ENCODE peak calls at places on chromosomes 16 and 17, in five cellular contexts. One of them, this sample, is unnamed. For H3K4me1, the result is how much of the 10 kb centered on the place peaks cover.

GRCh38 chr16:75252946-75253911 is 1.8 kb upstream of the BCAR1 start:
- DNase-seq in IMR-90: peak
- DNase-seq in fibroblast of lung: peak
- DNase-seq in stomach: no peak
- DNase-seq in Peyer's patch: no peak
- DNase-seq in this sample: no peak

GRCh38 chr17:39702901-39703893 is 3.3 kb downstream of the ERBB2 start:
- DNase-seq in IMR-90: peak
- DNase-seq in fibroblast of lung: no peak
- DNase-seq in stomach: no peak
- DNase-seq in Peyer's patch: no peak
- DNase-seq in this sample: no peak

GRCh38 chr17:69235338-69236058 is 6.9 kb upstream of the ABCA10 start:
- DNase-seq in IMR-90: peak
- DNase-seq in fibroblast of lung: peak
- DNase-seq in stomach: peak
- DNase-seq in Peyer's patch: peak
- DNase-seq in this sample: peak

GRCh38 chr17:80152057-80152831 is 5.3 kb upstream of the EIF4A3 start:
- DNase-seq in IMR-90: peak
- DNase-seq in fibroblast of lung: peak
- DNase-seq in stomach: no peak
- DNase-seq in Peyer's patch: no peak
- DNase-seq in this sample: no peak

GRCh38 chr16:26809461-26809860 is 257.3 kb upstream of the C16orf82 start:
- DNase-seq in IMR-90: no peak
- DNase-seq in fibroblast of lung: no peak
- DNase-seq in stomach: no peak
- DNase-seq in Peyer's patch: no peak
- DNase-seq in this sample: no peak

GRCh38 chr17:69639096-69639495 is 224.6 kb downstream of the MAP2K6 start:
- DNase-seq in IMR-90: no peak
- DNase-seq in fibroblast of lung: no peak
- DNase-seq in stomach: no peak
- DNase-seq in Peyer's patch: no peak
- DNase-seq in this sample: no peak

GRCh38 chr17:17081304-17081940 is 39.2 kb downstream of the MPRIP start:
- DNase-seq in IMR-90: no peak
- DNase-seq in fibroblast of lung: no peak
- DNase-seq in stomach: no peak
- DNase-seq in Peyer's patch: no peak
- DNase-seq in this sample: no peak

GRCh38 chr17:50719924-50720805 is 762 bp downstream of the LUC7L3 start:
- DNase-seq in IMR-90: no peak
- DNase-seq in fibroblast of lung: no peak
- DNase-seq in stomach: no peak
- DNase-seq in Peyer's patch: no peak
- DNase-seq in this sample: no peak

GRCh38 chr16:57618306-57619132 is 9.9 kb upstream of the ADGRG1 start:
- DNase-seq in IMR-90: peak
- DNase-seq in fibroblast of lung: no peak
- DNase-seq in stomach: peak
- DNase-seq in Peyer's patch: no peak
- DNase-seq in this sample: no peak

GRCh38 chr17:72004476-72005331 is 116.1 kb upstream of the SOX9 start:
- DNase-seq in IMR-90: no peak
- DNase-seq in fibroblast of lung: no peak
- DNase-seq in stomach: no peak
- DNase-seq in Peyer's patch: no peak
- DNase-seq in this sample: no peak

GRCh38 chr17:32953062-32953461 is 25.1 kb downstream of the TMEM98 start:
- DNase-seq in IMR-90: no peak
- DNase-seq in fibroblast of lung: no peak
- DNase-seq in stomach: no peak
- DNase-seq in Peyer's patch: no peak
- DNase-seq in this sample: no peak

GRCh38 chr17:83089322-83090156 is 10.1 kb downstream of the METRNL start:
- DNase-seq in IMR-90: no peak
- DNase-seq in fibroblast of lung: no peak
- DNase-seq in stomach: peak
- DNase-seq in Peyer's patch: no peak
- DNase-seq in this sample: no peak

GRCh38 chr17:80246726-80247125 is 13.9 kb upstream of the RNF213 start:
- DNase-seq in IMR-90: no peak
- DNase-seq in fibroblast of lung: no peak
- DNase-seq in stomach: no peak
- DNase-seq in Peyer's patch: no peak
- DNase-seq in this sample: no peak

GRCh38 chr17:37239690-37240344 is 136.0 kb upstream of the C17orf78 start:
- DNase-seq in IMR-90: peak
- DNase-seq in fibroblast of lung: peak
- DNase-seq in stomach: no peak
- DNase-seq in Peyer's patch: no peak
- DNase-seq in this sample: peak

GRCh38 chr16:11331967-11332366 is 13.3 kb upstream of the RMI2 start:
- DNase-seq in IMR-90: no peak
- DNase-seq in fibroblast of lung: no peak
- DNase-seq in stomach: no peak
- DNase-seq in Peyer's patch: no peak
- DNase-seq in this sample: no peak

GRCh38 chr17:40550608-40551007 is 14.7 kb downstream of the CCR7 start:
- DNase-seq in IMR-90: peak
- DNase-seq in fibroblast of lung: peak
- DNase-seq in stomach: peak
- DNase-seq in Peyer's patch: no peak
- DNase-seq in this sample: no peak

GRCh38 chr17:38751144-38751802 is 1.3 kb upstream of the PSMB3 start:
- DNase-seq in IMR-90: peak
- DNase-seq in fibroblast of lung: no peak
- DNase-seq in stomach: no peak
- DNase-seq in Peyer's patch: no peak
- DNase-seq in this sample: no peak

GRCh38 chr17:49987681-49988441 is 7.2 kb downstream of the DLX3 start:
- DNase-seq in IMR-90: no peak
- DNase-seq in fibroblast of lung: no peak
- DNase-seq in stomach: no peak
- DNase-seq in Peyer's patch: no peak
- DNase-seq in this sample: no peak

GRCh38 chr16:86060381-86061317 is 161.7 kb downstream of the IRF8 start:
- DNase-seq in IMR-90: no peak
- DNase-seq in fibroblast of lung: no peak
- DNase-seq in stomach: no peak
- DNase-seq in Peyer's patch: no peak
- DNase-seq in this sample: no peak
- H3K4me1 ChIP-seq in IMR-90: under half
- H3K4me1 ChIP-seq in fibroblast of lung: under half
- H3K4me1 ChIP-seq in stomach: under half
- H3K4me1 ChIP-seq in Peyer's patch: under half
- H3K4me1 ChIP-seq in this sample: under half

DNA sequence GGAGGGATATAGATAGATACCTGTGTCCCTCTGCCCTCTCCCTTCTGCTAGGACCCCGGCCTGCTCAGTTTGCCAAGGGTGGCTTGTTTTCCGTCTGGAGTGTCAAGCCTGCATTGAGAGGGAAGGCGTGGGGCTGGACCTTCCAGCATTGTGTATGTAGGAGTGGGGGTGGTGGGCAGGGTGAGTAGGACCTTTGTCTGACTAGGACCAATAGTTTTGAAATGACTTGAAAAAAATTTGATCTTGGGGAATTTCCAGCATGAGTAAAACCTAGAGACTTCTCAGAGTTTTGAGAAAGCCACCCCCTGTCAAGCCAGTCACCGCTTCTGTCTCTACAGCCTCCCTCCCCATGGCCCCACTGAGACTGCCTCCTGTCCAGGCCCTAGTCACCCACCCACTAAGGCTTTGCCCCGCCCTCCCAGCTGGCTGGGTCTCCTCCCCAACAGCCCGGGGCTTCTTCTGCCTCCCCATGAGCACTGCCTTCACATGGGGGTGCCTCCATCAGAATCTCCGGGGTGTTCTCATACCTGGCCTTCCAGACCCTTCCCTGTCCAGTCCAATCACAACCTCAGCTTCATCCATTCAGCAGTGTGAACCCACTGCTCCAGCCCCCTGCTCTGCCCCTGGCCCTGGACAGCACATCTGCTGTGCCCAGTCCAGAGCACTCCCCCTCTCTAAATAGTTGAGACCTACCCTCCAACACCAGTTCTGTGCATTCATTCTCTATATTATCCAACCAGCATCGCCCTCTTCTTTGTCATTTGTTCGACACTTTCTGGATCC is 207.0 kb downstream of the MSI2 start:
- DNase-seq in IMR-90: peak
- DNase-seq in fibroblast of lung: peak
- DNase-seq in stomach: no peak
- DNase-seq in Peyer's patch: no peak
- DNase-seq in this sample: no peak
- H3K4me1 ChIP-seq in IMR-90: under half
- H3K4me1 ChIP-seq in fibroblast of lung: under half
- H3K4me1 ChIP-seq in stomach: under half
- H3K4me1 ChIP-seq in Peyer's patch: under half
- H3K4me1 ChIP-seq in this sample: under half

GRCh38 chr16:79887541-79888540 is 287.3 kb upstream of the MAF start:
- DNase-seq in IMR-90: no peak
- DNase-seq in fibroblast of lung: no peak
- DNase-seq in stomach: no peak
- DNase-seq in Peyer's patch: no peak
- DNase-seq in this sample: no peak

GRCh38 chr16:79882292-79882995 is 281.9 kb upstream of the MAF start:
- DNase-seq in IMR-90: no peak
- DNase-seq in fibroblast of lung: peak
- DNase-seq in stomach: no peak
- DNase-seq in Peyer's patch: no peak
- DNase-seq in this sample: no peak

GRCh38 chr16:79883494-79883893 is 283.0 kb upstream of the MAF start:
- DNase-seq in IMR-90: no peak
- DNase-seq in fibroblast of lung: no peak
- DNase-seq in stomach: no peak
- DNase-seq in Peyer's patch: no peak
- DNase-seq in this sample: no peak

GRCh38 chr16:79885320-79885719 is 284.8 kb upstream of the MAF start:
- DNase-seq in IMR-90: no peak
- DNase-seq in fibroblast of lung: no peak
- DNase-seq in stomach: no peak
- DNase-seq in Peyer's patch: no peak
- DNase-seq in this sample: no peak
- H3K4me1 ChIP-seq in IMR-90: under half
- H3K4me1 ChIP-seq in fibroblast of lung: under half
- H3K4me1 ChIP-seq in stomach: under half
- H3K4me1 ChIP-seq in Peyer's patch: under half
- H3K4me1 ChIP-seq in this sample: under half

GRCh38 chr16:81453091-81453728 is 8.6 kb downstream of the CMIP start:
- DNase-seq in IMR-90: no peak
- DNase-seq in fibroblast of lung: no peak
- DNase-seq in stomach: no peak
- DNase-seq in Peyer's patch: no peak
- DNase-seq in this sample: no peak

GRCh38 chr16:81455006-81455405 is 10.4 kb downstream of the CMIP start:
- DNase-seq in IMR-90: no peak
- DNase-seq in fibroblast of lung: no peak
- DNase-seq in stomach: no peak
- DNase-seq in Peyer's patch: no peak
- DNase-seq in this sample: no peak

GRCh38 chr16:81455720-81456494 is 11.3 kb downstream of the CMIP start:
- DNase-seq in IMR-90: no peak
- DNase-seq in fibroblast of lung: no peak
- DNase-seq in stomach: no peak
- DNase-seq in Peyer's patch: no peak
- DNase-seq in this sample: no peak

GRCh38 chr16:81451753-81452680 is 7.4 kb downstream of the CMIP start:
- DNase-seq in IMR-90: peak
- DNase-seq in fibroblast of lung: no peak
- DNase-seq in stomach: no peak
- DNase-seq in Peyer's patch: no peak
- DNase-seq in this sample: peak

GRCh38 chr16:81454044-81454443 is 9.4 kb downstream of the CMIP start:
- DNase-seq in IMR-90: no peak
- DNase-seq in fibroblast of lung: no peak
- DNase-seq in stomach: no peak
- DNase-seq in Peyer's patch: no peak
- DNase-seq in this sample: no peak
- H3K4me1 ChIP-seq in IMR-90: under half
- H3K4me1 ChIP-seq in fibroblast of lung: under half
- H3K4me1 ChIP-seq in stomach: half or more
- H3K4me1 ChIP-seq in Peyer's patch: under half
- H3K4me1 ChIP-seq in this sample: under half

GRCh38 chr17:73227379-73227778 is 34.3 kb downstream of the CPSF4L start:
- DNase-seq in IMR-90: no peak
- DNase-seq in fibroblast of lung: no peak
- DNase-seq in stomach: no peak
- DNase-seq in Peyer's patch: no peak
- DNase-seq in this sample: no peak
- H3K4me1 ChIP-seq in IMR-90: under half
- H3K4me1 ChIP-seq in fibroblast of lung: under half
- H3K4me1 ChIP-seq in stomach: half or more
- H3K4me1 ChIP-seq in Peyer's patch: under half
- H3K4me1 ChIP-seq in this sample: under half

DNA sequence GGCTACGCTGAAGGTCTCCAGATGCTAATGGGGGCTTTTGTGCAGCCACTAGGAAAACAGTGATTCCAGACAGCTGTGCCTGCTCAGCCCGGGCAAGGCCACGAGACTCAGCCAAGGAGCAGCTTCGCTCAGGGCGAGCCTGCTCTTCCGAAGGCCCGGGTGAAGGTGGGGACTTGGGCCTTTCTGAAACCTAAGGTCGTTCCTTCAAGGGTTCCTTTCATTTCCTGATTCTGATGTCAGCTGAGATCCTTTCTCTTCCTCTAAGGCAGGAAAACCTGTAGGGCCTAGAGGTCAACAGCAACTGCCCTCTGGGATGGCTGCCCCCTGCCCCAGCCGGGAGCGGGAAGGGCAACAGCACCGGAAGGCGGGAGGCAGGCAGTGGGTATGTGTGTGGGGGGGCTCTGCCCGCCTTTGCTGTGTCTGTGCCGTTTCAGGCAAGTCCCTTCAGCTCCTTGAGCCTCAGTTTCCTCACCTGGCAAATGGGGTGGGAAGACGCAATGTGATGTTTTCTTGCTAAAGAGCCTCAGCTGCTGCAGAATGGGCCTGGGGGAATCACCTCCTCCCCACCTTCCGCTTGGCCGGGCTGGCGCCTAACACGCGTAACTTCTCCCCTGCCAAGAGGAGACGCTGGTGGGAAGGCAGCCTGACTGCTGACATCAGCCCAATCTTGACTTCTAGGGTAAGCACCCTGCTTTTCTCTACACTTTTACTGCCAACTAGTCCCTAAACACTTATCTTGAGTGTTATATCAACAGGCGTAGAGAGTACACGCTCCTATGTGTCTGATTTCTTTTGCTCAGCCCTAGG is 32.8 kb downstream of the IRF8 start:
- DNase-seq in IMR-90: no peak
- DNase-seq in fibroblast of lung: no peak
- DNase-seq in stomach: no peak
- DNase-seq in Peyer's patch: no peak
- DNase-seq in this sample: no peak
- H3K4me1 ChIP-seq in IMR-90: under half
- H3K4me1 ChIP-seq in fibroblast of lung: under half
- H3K4me1 ChIP-seq in stomach: under half
- H3K4me1 ChIP-seq in Peyer's patch: under half
- H3K4me1 ChIP-seq in this sample: under half

This sample was measured in naive thymus-derived CD4-positive, alpha-beta T cell.